ENCODE peak calls at places on chromosomes 2 and 18, in six cellular contexts. Y is stomach; O is ureter; R is endothelial cell; J is stimulated activated CD8-positive, alpha-beta memory T cell treated with anti-CD3 and anti-CD28 coated beads, Interleukin-15, amount 100 ng/mL, for 48 hours; M is uterus. P is an unnamed sample.

GRCh38 chr2:128317186-128317897 is 1.3 kb downstream of the HS6ST1 start:
- DNase-seq in Y (peak), O (peak), R (peak), J (no peak), M (no peak), P (no peak)

GRCh38 chr18:64330161-64330560 is 181.3 kb upstream of the LINC00305 start:
- DNase-seq in Y (no peak), O (no peak), R (peak), J (no peak), M (no peak), P (no peak)

GRCh38 chr2:16508061-16508851 is 157.4 kb downstream of the CYRIA start:
- DNase-seq in Y (peak), O (no peak), R (peak), J (no peak), M (no peak), P (no peak)

GRCh38 chr18:3816601-3817363 is 366.8 kb downstream of the TGIF1 start:
- DNase-seq in Y (no peak), O (no peak), R (no peak), J (no peak), M (no peak), P (no peak)

GRCh38 chr2:30561349-30561748 is 114.3 kb downstream of the LCLAT1 start:
- DNase-seq in Y (no peak), O (no peak), R (no peak), J (no peak), M (no peak), P (no peak)

GRCh38 chr2:182559623-182560022 is 132.8 kb upstream of the PDE1A start:
- DNase-seq in Y (no peak), O (no peak), R (no peak), J (no peak), M (no peak), P (no peak)

GRCh38 chr2:176171331-176172006 is 14.4 kb downstream of the HOXD3 start:
- DNase-seq in Y (no peak), O (no peak), R (no peak), J (no peak), M (no peak), P (no peak)

GRCh38 chr18:47953471-47953931 is 23.0 kb upstream of the SMAD2 start:
- DNase-seq in Y (no peak), O (peak), R (no peak), J (peak), M (no peak), P (peak)

GRCh38 chr18:78580835-78581339 is 398.7 kb upstream of the SALL3 start:
- DNase-seq in Y (peak), O (no peak), R (no peak), J (no peak), M (no peak), P (no peak)

GRCh38 chr2:57397550-57398360 is 648.9 kb upstream of the VRK2 start:
- DNase-seq in Y (no peak), O (no peak), R (no peak), J (no peak), M (no peak), P (no peak)

GRCh38 chr18:12911928-12912703 is 28.1 kb upstream of the PTPN2 start:
- DNase-seq in Y (no peak), O (no peak), R (no peak), J (no peak), M (no peak), P (no peak)

GRCh38 chr2:150517951-150518680 is 30.6 kb upstream of the RND3 start:
- DNase-seq in Y (no peak), O (no peak), R (no peak), J (no peak), M (no peak), P (no peak)

GRCh38 chr2:28341208-28341891 is 51.3 kb upstream of the FOSL2 start:
- DNase-seq in Y (no peak), O (no peak), R (no peak), J (no peak), M (peak), P (no peak)

GRCh38 chr18:9410515-9410914 is 64.8 kb upstream of the RALBP1 start:
- DNase-seq in Y (no peak), O (no peak), R (no peak), J (no peak), M (no peak), P (no peak)

GRCh38 chr2:230244211-230244610 is 18.7 kb downstream of the SP140 start:
- DNase-seq in Y (no peak), O (no peak), R (no peak), J (no peak), M (no peak), P (no peak)

GRCh38 chr2:36878429-36878828 is 87.9 kb downstream of the STRN start:
- DNase-seq in Y (no peak), O (no peak), R (no peak), J (no peak), M (no peak), P (no peak)

GRCh38 chr2:191869178-191869577 is 22.3 kb upstream of the CAVIN2 start:
- DNase-seq in Y (no peak), O (no peak), R (peak), J (no peak), M (no peak), P (no peak)

GRCh38 chr2:223944704-223945531 is at the start of gene WDFY1:
- DNase-seq in Y (peak), O (peak), R (peak), J (peak), M (peak), P (peak)